ENCODE peak calls at places on chromosome 20, in four cellular contexts. K is fibroblast of pulmonary artery, O is GM23338, T is foreskin fibroblast. E is an unnamed sample.

GRCh38 chr20:56604690-56605089 is 24.4 kb upstream of the TFAP2C start:
- DNase-seq in K (no peak), O (no peak), T (no peak), E (no peak)

GRCh38 chr20:43658723-43659419 is 8.0 kb upstream of the MYBL2 start:
- DNase-seq in K (no peak), O (no peak), T (no peak), E (no peak)

GRCh38 chr20:47392721-47393073 is 36.2 kb upstream of the ZMYND8 start:
- DNase-seq in K (no peak), O (no peak), T (peak), E (no peak)

GRCh38 chr20:49290608-49291191 is 12.8 kb upstream of the ZNFX1 start:
- DNase-seq in K (no peak), O (peak), T (no peak), E (no peak)

GRCh38 chr20:39861381-39861780 is 827.7 kb downstream of the MAFB start:
- DNase-seq in K (no peak), O (no peak), T (no peak), E (no peak)

GRCh38 chr20:49230575-49231211 is 11.5 kb downstream of the DDX27 start:
- DNase-seq in K (no peak), O (no peak), T (no peak), E (peak)

GRCh38 chr20:5658897-5659296 is 91.3 kb upstream of the SHLD1 start:
- DNase-seq in K (peak), O (peak), T (peak), E (peak)

GRCh38 chr20:36499211-36499610 is 42.1 kb upstream of the MYL9 start:
- DNase-seq in K (no peak), O (no peak), T (no peak), E (no peak)

GRCh38 chr20:24692429-24693190 is 223.2 kb downstream of the SYNDIG1 start:
- DNase-seq in K (no peak), O (no peak), T (no peak), E (no peak)

GRCh38 chr20:50455656-50456451 is 54.3 kb upstream of the PTPN1 start:
- DNase-seq in K (no peak), O (no peak), T (no peak), E (peak)

GRCh38 chr20:33490934-33491656 is 1.2 kb downstream of the CBFA2T2 start:
- DNase-seq in K (no peak), O (no peak), T (no peak), E (no peak)

GRCh38 chr20:5402903-5403531 is 86.3 kb upstream of the PROKR2 start:
- DNase-seq in K (peak), O (peak), T (no peak), E (peak)

GRCh38 chr20:9059931-9060330 is 9.0 kb upstream of the PLCB4 start:
- DNase-seq in K (peak), O (no peak), T (peak), E (no peak)

GRCh38 chr20:45910670-45911485 is 1.1 kb downstream of the PLTP start:
- DNase-seq in K (peak), O (peak), T (peak), E (peak)

DNA sequence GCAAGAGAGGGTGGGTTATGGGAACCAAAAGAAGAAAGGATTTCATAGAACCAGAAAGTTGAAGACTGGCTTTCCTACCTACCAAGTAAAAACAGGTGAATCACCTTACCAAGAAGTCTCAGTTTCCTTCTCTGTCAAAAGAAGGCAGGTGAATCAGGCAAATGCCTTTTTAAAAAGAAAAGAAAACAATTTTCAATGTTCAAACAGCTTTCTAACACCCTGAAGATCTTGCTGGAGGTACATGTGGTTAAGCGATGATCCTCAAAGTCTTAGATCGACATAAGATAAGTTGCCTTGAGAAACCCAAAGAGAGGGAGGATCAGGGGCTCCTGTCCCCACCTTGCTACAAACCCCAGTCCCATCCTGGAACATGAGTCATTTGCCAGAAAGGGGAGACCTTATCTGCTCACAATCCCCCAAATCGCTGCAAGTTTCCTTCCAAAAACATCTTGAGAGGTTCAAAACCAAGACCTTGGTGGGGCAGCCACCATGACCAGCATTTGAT is 71.6 kb downstream of the NFATC2 start:
- DNase-seq in K (no peak), O (no peak), T (no peak), E (no peak)
- H3K4me3 ChIP-seq in K (no peak), O (no peak), T (no peak), E (no peak)

GRCh38 chr20:3606021-3606420 is 57.2 kb downstream of the GFRA4 start:
- DNase-seq in K (peak), O (no peak), T (peak), E (peak)
- TF ChIP-seq CTCF in K (no peak), O (no peak), T (no peak), E (no peak)

GRCh38 chr20:58308680-58309527 is 611 bp upstream of the RAB22A start:
- DNase-seq in K (peak), O (peak), T (peak), E (peak)

GRCh38 chr20:58306421-58307261 is 2.9 kb upstream of the RAB22A start:
- DNase-seq in K (peak), O (no peak), T (peak), E (no peak)

GRCh38 chr20:58309607-58310290 is at the start of gene RAB22A:
- DNase-seq in K (peak), O (peak), T (peak), E (peak)

GRCh38 chr20:58307270-58307669 is 2.2 kb upstream of the RAB22A start:
- DNase-seq in K (no peak), O (no peak), T (no peak), E (no peak)

DNA sequence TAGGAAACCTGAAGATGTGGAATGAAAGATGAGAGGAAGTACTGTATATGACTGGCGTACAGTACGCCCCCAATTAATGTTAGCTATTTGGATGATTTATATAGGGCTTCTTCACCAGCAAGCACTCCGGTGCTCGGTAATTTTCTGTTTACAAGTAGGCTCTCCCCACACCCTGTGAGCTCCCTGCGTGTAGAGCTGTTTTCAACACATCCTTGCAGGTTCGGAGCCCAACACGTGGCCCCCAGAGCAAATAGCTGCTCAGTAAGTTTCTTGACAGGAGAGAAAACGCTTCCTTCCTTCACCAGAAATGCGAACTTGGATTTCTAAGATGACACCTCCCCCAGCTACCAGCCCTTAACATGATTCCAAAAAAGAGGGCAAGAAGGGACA is 1.2 kb upstream of the RAB22A start:
- DNase-seq in K (no peak), O (peak), T (no peak), E (no peak)
- H3K4me3 ChIP-seq in K (peak), O (peak), T (peak), E (peak)

DNA sequence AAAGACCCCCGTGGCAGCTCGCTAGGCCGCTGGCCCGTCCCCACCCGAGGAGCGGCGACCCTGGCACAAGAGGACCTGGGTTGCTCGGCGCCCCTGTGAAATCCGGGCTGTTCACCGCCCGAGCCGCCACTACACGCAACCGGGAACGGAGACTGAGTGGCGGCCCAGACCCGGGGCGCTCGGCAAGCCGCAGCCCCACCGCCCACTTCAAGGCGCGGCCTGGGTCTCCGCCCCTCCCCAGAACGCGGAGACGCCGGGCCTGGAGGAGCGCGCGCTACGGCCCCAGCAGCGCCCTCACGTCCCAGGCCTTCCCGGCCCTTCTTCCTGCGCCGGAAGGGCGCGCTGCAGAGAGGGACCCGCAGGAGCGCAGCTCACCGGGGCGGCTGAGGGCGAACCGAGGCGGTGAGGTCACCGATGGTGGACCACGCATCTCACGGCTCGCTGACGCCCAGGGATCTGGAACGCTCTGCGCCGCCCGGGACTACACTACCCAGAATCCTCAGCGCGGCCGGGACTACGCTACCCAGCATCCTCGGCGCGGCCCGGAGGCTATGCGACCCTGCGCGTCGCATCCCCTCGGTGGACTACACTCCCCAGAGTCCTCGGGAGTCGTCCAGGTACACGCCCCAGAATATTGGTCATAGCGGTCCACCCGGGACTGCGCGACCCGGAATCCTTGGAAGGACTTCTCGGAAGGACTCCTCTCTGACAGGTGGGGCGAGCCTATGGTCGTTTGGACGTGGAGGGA is at the start of gene ZNF337:
- DNase-seq in K (peak), O (peak), T (peak), E (peak)
- TF ChIP-seq CTCF in K (no peak), O (peak), T (peak), E (peak)

GRCh38 chr20:64223526-64224067 is 32.0 kb upstream of the PCMTD2 start:
- DNase-seq in K (peak), O (peak), T (peak), E (peak)
- H3K4me3 ChIP-seq in K (no peak), O (no peak), T (no peak), E (no peak)

GRCh38 chr20:58246346-58246745 is 17.9 kb upstream of the ANKRD60 start:
- DNase-seq in K (peak), O (peak), T (no peak), E (no peak)
- TF ChIP-seq CTCF in K (peak), O (peak), T (peak), E (peak)

E was measured in fibroblast of villous mesenchyme.